ENCODE peak calls at places on chromosomes 4 and X, in four cellular contexts. R, K, F and B are unnamed samples.

GRCh38 chr4:76696109-76696508 is 201.8 kb downstream of the SOWAHB start:
- DNase-seq in R (no peak), K (no peak), F (no peak), B (no peak)

GRCh38 chrX:101803451-101803850 is 128.4 kb downstream of the ZMAT1 start:
- DNase-seq in R (no peak), K (peak), F (no peak), B (no peak)

GRCh38 chrX:126165721-126166401 is at the start of gene DCAF12L2:
- DNase-seq in R (peak), K (no peak), F (no peak), B (no peak)

GRCh38 chrX:15416133-15416993 is 32.1 kb upstream of the VEGFD start:
- DNase-seq in R (no peak), K (no peak), F (peak), B (no peak)

GRCh38 chrX:154317391-154318000 is 21.9 kb downstream of the TKTL1 start:
- DNase-seq in R (no peak), K (peak), F (no peak), B (no peak)

GRCh38 chr4:47669946-47670345 is 167.9 kb downstream of the CORIN start:
- DNase-seq in R (no peak), K (no peak), F (no peak), B (no peak)

GRCh38 chr4:47101453-47101852 is 70.1 kb downstream of the GABRB1 start:
- DNase-seq in R (no peak), K (no peak), F (no peak), B (no peak)

GRCh38 chr4:3440979-3441500 is 728 bp upstream of the HGFAC start:
- DNase-seq in R (no peak), K (peak), F (no peak), B (no peak)

GRCh38 chrX:71870337-71871098 is 40.1 kb upstream of the NHSL2 start:
- DNase-seq in R (no peak), K (peak), F (peak), B (no peak)

GRCh38 chrX:50876551-50876950 is 34.0 kb upstream of the BMP15 start:
- DNase-seq in R (no peak), K (no peak), F (no peak), B (no peak)

GRCh38 chr4:24382381-24382780 is 202.0 kb downstream of the DHX15 start:
- DNase-seq in R (no peak), K (no peak), F (peak), B (no peak)

DNA sequence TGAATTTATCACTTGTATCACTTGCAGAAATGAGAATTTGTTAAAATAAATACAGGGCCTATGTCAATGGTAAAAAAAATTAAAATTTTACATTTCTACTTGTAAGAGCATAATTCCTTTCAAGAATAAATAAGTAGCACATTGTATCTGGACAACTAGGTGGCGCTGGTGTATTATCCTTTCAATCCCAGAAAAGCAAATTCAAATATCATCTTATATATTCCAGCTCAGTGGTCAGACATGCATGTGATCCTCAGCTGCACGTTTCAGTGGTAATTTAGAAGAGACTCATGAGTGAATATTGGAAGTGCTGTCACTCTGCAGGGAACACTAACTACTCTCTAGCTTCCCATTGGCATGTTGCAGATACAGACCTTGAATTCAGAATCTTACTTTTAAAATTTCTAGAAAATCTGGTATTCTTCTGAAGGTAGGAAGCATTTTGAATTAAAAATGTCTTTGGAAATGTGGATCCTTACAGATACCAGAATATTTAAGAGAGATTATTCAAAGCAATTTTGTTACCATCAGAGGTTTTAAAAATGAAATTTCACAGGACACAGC is 1414.7 kb upstream of the TENM3 start:
- DNase-seq in R (no peak), K (peak), F (peak), B (no peak)
- TF ChIP-seq CTCF in R (no peak), K (peak), F (peak), B (peak)

DNA sequence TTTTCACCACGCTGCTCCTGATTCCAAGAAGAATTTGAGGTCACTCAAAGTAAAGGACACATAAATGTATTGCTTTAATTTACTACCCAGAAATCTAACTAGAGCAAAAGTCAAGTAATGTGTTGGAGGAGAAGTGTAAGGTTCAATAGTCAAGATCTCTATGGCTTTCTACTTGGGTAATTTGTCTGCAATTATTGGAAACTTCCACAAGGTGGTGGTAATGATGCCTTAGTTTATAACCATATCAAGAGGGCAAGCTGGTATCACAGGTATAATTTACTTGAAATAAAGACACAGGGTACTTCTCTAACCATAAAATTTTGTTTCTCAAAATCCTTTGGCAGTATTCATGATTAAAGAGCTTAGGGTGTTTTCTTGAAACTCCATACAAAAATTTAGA is 10.2 kb upstream of the GRIA3 start:
- DNase-seq in R (no peak), K (no peak), F (peak), B (no peak)
- TF ChIP-seq CTCF in R (no peak), K (peak), F (peak), B (peak)

DNA sequence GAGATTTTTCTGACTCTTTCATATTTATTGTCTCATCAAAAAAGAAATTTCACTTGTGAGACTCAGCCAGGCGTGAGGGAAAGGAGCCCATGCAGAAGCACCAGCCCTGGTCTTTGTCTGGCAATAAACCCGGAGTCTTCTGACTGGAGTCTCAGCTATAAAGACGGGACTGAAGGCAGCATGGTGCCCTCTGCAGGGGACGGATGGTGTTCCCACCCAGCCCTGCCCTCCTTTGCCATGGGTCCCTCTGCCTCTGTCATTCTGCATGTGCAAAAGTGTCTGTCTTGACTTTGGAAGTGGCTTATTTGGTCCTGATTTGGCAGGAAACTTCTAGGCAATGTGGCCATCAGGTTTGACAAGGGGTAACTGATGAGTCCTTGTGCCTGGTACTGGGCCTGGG is 14.3 kb downstream of the ZNF185 start:
- DNase-seq in R (no peak), K (no peak), F (peak), B (no peak)
- TF ChIP-seq CTCF in R (no peak), K (no peak), F (no peak), B (no peak)

GRCh38 chrX:86946569-86946968 is 571.0 kb upstream of the KLHL4 start:
- DNase-seq in R (no peak), K (peak), F (peak), B (no peak)
- TF ChIP-seq CTCF in R (no peak), K (peak), F (peak), B (peak)

DNA sequence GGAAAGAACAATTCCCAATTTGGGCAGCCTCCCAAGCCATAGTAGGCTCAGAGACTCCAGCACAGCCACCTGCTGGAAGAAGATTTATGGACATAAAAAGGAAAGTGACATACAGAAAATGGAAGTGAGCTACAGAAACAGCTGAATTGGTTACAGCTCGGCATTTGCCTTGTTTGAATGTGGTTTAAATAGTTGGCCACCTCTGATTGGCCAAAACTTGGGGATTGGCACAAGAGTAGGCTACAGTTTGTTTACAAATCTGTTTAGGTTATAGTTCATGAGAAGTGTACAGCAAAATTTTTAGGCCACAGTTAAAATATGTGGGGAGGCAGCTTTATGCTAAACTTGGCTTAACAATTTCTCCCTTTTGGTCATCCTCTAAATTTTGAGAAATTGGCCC is 150.4 kb downstream of the MAGEC1 start:
- DNase-seq in R (no peak), K (no peak), F (no peak), B (no peak)
- TF ChIP-seq CTCF in R (no peak), K (no peak), F (no peak), B (no peak)

GRCh38 chr4:60962286-60962685 is 237.8 kb upstream of the ADGRL3 start:
- DNase-seq in R (no peak), K (no peak), F (no peak), B (no peak)
- TF ChIP-seq CTCF in R (no peak), K (no peak), F (no peak), B (no peak)

GRCh38 chr4:153873741-153874140 is 84.9 kb upstream of the SFRP2 start:
- DNase-seq in R (no peak), K (no peak), F (no peak), B (no peak)
- TF ChIP-seq CTCF in R (no peak), K (no peak), F (no peak), B (no peak)

DNA sequence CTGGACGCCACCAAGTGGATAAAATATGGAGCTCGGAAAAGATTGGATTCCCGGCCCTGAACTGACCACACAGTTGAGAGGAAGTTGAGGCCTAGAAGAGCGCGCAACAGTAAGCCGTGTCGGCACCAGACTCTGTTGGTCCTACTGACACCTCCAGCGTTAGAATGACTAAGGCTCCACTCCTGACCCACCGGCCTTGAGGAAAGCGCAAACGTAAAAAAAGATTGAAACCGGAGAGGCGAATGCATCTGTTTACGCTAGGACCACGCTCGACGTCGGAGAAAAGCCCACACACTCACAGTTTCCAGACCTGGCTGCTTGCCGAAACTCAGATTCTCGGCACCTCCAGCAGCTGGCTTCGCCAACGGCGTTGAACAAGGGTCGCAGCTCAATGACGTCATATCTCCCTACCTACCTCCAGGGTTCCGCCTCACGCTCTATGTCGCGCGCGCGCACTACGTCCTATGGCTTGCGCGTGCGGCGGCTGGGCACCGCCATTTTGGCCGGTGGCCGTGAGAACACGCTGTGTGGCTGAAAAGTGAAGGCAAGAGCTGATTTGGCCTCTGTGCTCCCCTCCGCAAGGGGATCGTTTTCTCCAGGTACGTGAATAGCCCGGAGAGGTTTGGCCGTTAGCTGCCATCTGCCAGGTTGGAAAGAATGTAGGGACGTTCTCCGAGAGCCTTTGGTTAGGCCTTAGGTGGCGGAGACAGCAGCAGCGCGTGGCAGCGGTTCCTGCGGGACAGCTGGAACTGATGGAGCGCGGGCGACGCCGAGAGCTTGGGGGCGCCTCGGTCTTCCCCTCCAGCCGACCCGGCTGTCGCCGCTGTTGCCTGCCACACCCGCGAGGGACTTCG is at the start of the genes ABCE1 and ANAPC10:
- DNase-seq in R (peak), K (peak), F (peak), B (peak)
- TF ChIP-seq CTCF in R (no peak), K (peak), F (no peak), B (no peak)

GRCh38 chr4:120873554-120873953 is 49.0 kb downstream of the PRDM5 start:
- DNase-seq in R (no peak), K (no peak), F (no peak), B (no peak)
- TF ChIP-seq CTCF in R (no peak), K (peak), F (no peak), B (no peak)

GRCh38 chrX:17082831-17083230 is 136.4 kb downstream of the REPS2 start:
- DNase-seq in R (no peak), K (no peak), F (peak), B (no peak)
- TF ChIP-seq CTCF in R (no peak), K (no peak), F (peak), B (peak)